ENCODE peak calls at places on chromosomes 5 and 9, in seven cellular contexts. One of them, this sample, is unnamed.

GRCh38 chr5:86881493-86882090 is 263.9 kb downstream of the COX7C start:
- DNase-seq in Right ventricle myocardium inferior: no peak
- DNase-seq in A172: no peak
- DNase-seq in fibroblast of lung: no peak
- DNase-seq in Caki2: no peak
- DNase-seq in AG04450: no peak
- DNase-seq in activated effector memory CD4-positive, alpha-beta T cell treated with Interleukin-2 at 50 U/mL for 16 hours: no peak
- DNase-seq in this sample: no peak

GRCh38 chr9:90801175-90801506 is 478 bp upstream of the SYK start:
- DNase-seq in AG04450: no peak
- DNase-seq in activated effector memory CD4-positive, alpha-beta T cell treated with Interleukin-2 at 50 U/mL for 16 hours: no peak
- DNase-seq in A172: no peak
- DNase-seq in Caki2: peak
- DNase-seq in Right ventricle myocardium inferior: no peak
- DNase-seq in fibroblast of lung: no peak
- DNase-seq in this sample: no peak

GRCh38 chr9:24035816-24036215 is 209.8 kb upstream of the ELAVL2 start:
- DNase-seq in activated effector memory CD4-positive, alpha-beta T cell treated with Interleukin-2 at 50 U/mL for 16 hours: no peak
- DNase-seq in Right ventricle myocardium inferior: no peak
- DNase-seq in fibroblast of lung: no peak
- DNase-seq in AG04450: no peak
- DNase-seq in Caki2: no peak
- DNase-seq in A172: no peak
- DNase-seq in this sample: no peak

GRCh38 chr9:88511906-88512305 is 23.1 kb upstream of the NXNL2 start:
- DNase-seq in Right ventricle myocardium inferior: no peak
- DNase-seq in AG04450: no peak
- DNase-seq in fibroblast of lung: no peak
- DNase-seq in Caki2: no peak
- DNase-seq in A172: no peak
- DNase-seq in activated effector memory CD4-positive, alpha-beta T cell treated with Interleukin-2 at 50 U/mL for 16 hours: no peak
- DNase-seq in this sample: no peak

GRCh38 chr5:1400936-1401335 is 44.3 kb downstream of the SLC6A3 start:
- DNase-seq in Right ventricle myocardium inferior: peak
- DNase-seq in fibroblast of lung: no peak
- DNase-seq in activated effector memory CD4-positive, alpha-beta T cell treated with Interleukin-2 at 50 U/mL for 16 hours: no peak
- DNase-seq in Caki2: no peak
- DNase-seq in AG04450: no peak
- DNase-seq in A172: no peak
- DNase-seq in this sample: peak

GRCh38 chr9:101381833-101382342 is 2.9 kb downstream of the BAAT start:
- DNase-seq in Caki2: no peak
- DNase-seq in AG04450: no peak
- DNase-seq in fibroblast of lung: no peak
- DNase-seq in activated effector memory CD4-positive, alpha-beta T cell treated with Interleukin-2 at 50 U/mL for 16 hours: no peak
- DNase-seq in Right ventricle myocardium inferior: no peak
- DNase-seq in A172: no peak
- DNase-seq in this sample: no peak

GRCh38 chr9:130345993-130346385 is 80.4 kb downstream of the HMCN2 start:
- DNase-seq in A172: no peak
- DNase-seq in activated effector memory CD4-positive, alpha-beta T cell treated with Interleukin-2 at 50 U/mL for 16 hours: no peak
- DNase-seq in AG04450: no peak
- DNase-seq in Right ventricle myocardium inferior: peak
- DNase-seq in Caki2: no peak
- DNase-seq in fibroblast of lung: no peak
- DNase-seq in this sample: no peak

GRCh38 chr5:98414938-98415337 is 358.5 kb upstream of the RGMB start:
- DNase-seq in Right ventricle myocardium inferior: no peak
- DNase-seq in Caki2: no peak
- DNase-seq in AG04450: peak
- DNase-seq in activated effector memory CD4-positive, alpha-beta T cell treated with Interleukin-2 at 50 U/mL for 16 hours: no peak
- DNase-seq in A172: peak
- DNase-seq in fibroblast of lung: peak
- DNase-seq in this sample: no peak

GRCh38 chr5:68265822-68266395 is 50.4 kb downstream of the PIK3R1 start:
- DNase-seq in fibroblast of lung: peak
- DNase-seq in Right ventricle myocardium inferior: no peak
- DNase-seq in activated effector memory CD4-positive, alpha-beta T cell treated with Interleukin-2 at 50 U/mL for 16 hours: no peak
- DNase-seq in Caki2: no peak
- DNase-seq in A172: no peak
- DNase-seq in AG04450: no peak
- DNase-seq in this sample: no peak

GRCh38 chr9:21607576-21607975 is 125.5 kb upstream of the IFNE start:
- DNase-seq in AG04450: no peak
- DNase-seq in activated effector memory CD4-positive, alpha-beta T cell treated with Interleukin-2 at 50 U/mL for 16 hours: no peak
- DNase-seq in fibroblast of lung: peak
- DNase-seq in Right ventricle myocardium inferior: no peak
- DNase-seq in Caki2: no peak
- DNase-seq in A172: no peak
- DNase-seq in this sample: no peak